ENCODE peak calls at places on chromosomes 5 and 9, in eight cellular contexts. Z is lower lobe of right lung; B is stimulated activated CD8-positive, alpha-beta memory T cell treated with anti-CD3 and anti-CD28 coated beads, Interleukin-15, amount 100 ng/mL, for 48 hours; Q is caudate nucleus; U is heart left ventricle; D is tibial artery; R is HTR-8/SVneo; E is stimulated activated naive B cell treated with anti-CD40 and anti-IgM and Interleukin-4, amounts not matched to agents 10 μg/mL and 1 μg/mL and 100 μg/mL, for 72 hours. X is an unnamed sample.

GRCh38 chr9:93298498-93299417 is 114.8 kb downstream of the WNK2 start:
- DNase-seq in U (no peak), Z (peak; percentile 45), E (no peak), D (no peak), Q (no peak), R (no peak), B (no peak), X (no peak)

GRCh38 chr5:151094861-151095260 is 14.0 kb upstream of the TNIP1 start:
- DNase-seq in Z (no peak), Q (no peak), B (no peak), E (no peak), R (no peak), U (no peak), D (no peak), X (no peak)

GRCh38 chr9:99752710-99753109 is 69.0 kb upstream of the NR4A3 start:
- DNase-seq in B (no peak), Z (no peak), R (no peak), Q (no peak), U (no peak), D (no peak), E (no peak), X (peak; percentile 74)

GRCh38 chr5:133907075-133907474 is 61.4 kb downstream of the C5orf15 start:
- DNase-seq in U (peak; percentile 66), Z (no peak), R (no peak), B (no peak), D (no peak), Q (no peak), E (no peak), X (no peak)

GRCh38 chr5:177553671-177554429 is 513 bp downstream of the FAM193B start:
- DNase-seq in D (no peak), Q (no peak), R (peak; percentile 38), E (no peak), B (peak; percentile 15), Z (peak; percentile 69), U (peak; percentile 51), X (peak; percentile 76)

GRCh38 chr9:107020040-107020530 is 157.1 kb downstream of the ZNF462 start:
- DNase-seq in E (peak; percentile 20), U (no peak), Q (no peak), R (peak; percentile 11), D (no peak), Z (no peak), B (no peak), X (peak; percentile 43)

GRCh38 chr5:145543968-145544367 is 291.2 kb downstream of the PRELID2 start:
- DNase-seq in U (no peak), R (no peak), D (no peak), E (no peak), Q (no peak), Z (no peak), B (no peak), X (no peak)

GRCh38 chr9:131395027-131395744 is 1.3 kb downstream of the PRRC2B start:
- DNase-seq in Q (no peak), D (no peak), U (no peak), Z (peak; percentile 73), E (peak; percentile 73), B (peak; percentile 63), R (no peak), X (peak; percentile 72)

GRCh38 chr9:136587145-136587943 is 41.5 kb upstream of the NOTCH1 start:
- DNase-seq in Q (no peak), E (no peak), B (no peak), R (no peak), U (peak; percentile 90), D (peak; percentile 63), Z (peak; percentile 84), X (no peak)

GRCh38 chr9:35406183-35406959 is 83.5 kb upstream of the RUSC2 start:
- DNase-seq in Q (no peak), B (peak; percentile 12), E (no peak), R (no peak), Z (peak; percentile 73), D (no peak), U (no peak), X (peak; percentile 36)

GRCh38 chr5:421287-421880 is 21.6 kb upstream of the EXOC3 start:
- DNase-seq in Z (no peak), E (no peak), R (no peak), U (no peak), Q (no peak), D (peak; percentile 16), B (no peak), X (no peak)

GRCh38 chr5:65808261-65808741 is 86.3 kb downstream of the NLN start:
- DNase-seq in E (no peak), R (no peak), D (no peak), B (no peak), U (no peak), Z (no peak), Q (no peak), X (no peak)

GRCh38 chr9:87657190-87657589 is 68.7 kb upstream of the CTSL start:
- DNase-seq in B (no peak), U (no peak), Z (peak; percentile 62), E (no peak), R (no peak), Q (no peak), D (peak; percentile 61), X (no peak)

GRCh38 chr9:116476935-116477381 is 210.1 kb upstream of the TRIM32 start:
- DNase-seq in E (no peak), Q (no peak), R (no peak), B (no peak), D (peak; percentile 44), Z (no peak), U (peak; percentile 56), X (no peak)

GRCh38 chr9:90915693-90916092 is 114.1 kb downstream of the SYK start:
- DNase-seq in R (no peak), U (no peak), Q (no peak), D (no peak), Z (no peak), B (peak; percentile 15), E (peak; percentile 28), X (peak; percentile 63)